ENCODE peak calls at places on chromosome 1, in six cellular contexts. X, U, G, I, D and Z are unnamed samples.

GRCh38 chr1:81391100-81391828 is 409.5 kb upstream of the ADGRL2 start:
- DNase-seq in G (peak; percentile 40), D (no peak), I (no peak), U (no peak), X (no peak), Z (no peak)

GRCh38 chr1:19006000-19006399 is 49.5 kb upstream of the IFFO2 start:
- DNase-seq in I (peak; percentile 7), D (no peak), U (no peak), X (no peak), G (no peak), Z (no peak)

GRCh38 chr1:165632491-165632890 is 1.5 kb downstream of the MGST3 start:
- DNase-seq in X (no peak), U (peak; percentile 46), I (no peak), G (no peak), D (no peak), Z (peak; percentile 28)

GRCh38 chr1:1081311-1082238 is 7.5 kb upstream of the RNF223 start:
- DNase-seq in U (no peak), D (peak; percentile 21), X (no peak), G (peak; percentile 3), I (no peak), Z (no peak)

GRCh38 chr1:198848206-198848605 is 209.4 kb downstream of the PTPRC start:
- DNase-seq in X (no peak), I (no peak), U (no peak), G (no peak), D (no peak), Z (no peak)

GRCh38 chr1:15427280-15427666 is 11.0 kb upstream of the CTRC start:
- DNase-seq in G (no peak), U (no peak), X (no peak), D (no peak), I (no peak), Z (no peak)

GRCh38 chr1:35727434-35727825 is 8.7 kb upstream of the C1orf216 start:
- DNase-seq in G (no peak), U (no peak), D (no peak), X (no peak), I (no peak), Z (no peak)

GRCh38 chr1:222629921-222630535 is 12.1 kb downstream of the MIA3 start:
- DNase-seq in D (no peak), G (no peak), U (no peak), I (no peak), X (no peak), Z (peak; percentile 66)

GRCh38 chr1:2876846-2877245 is 75.4 kb upstream of the TTC34 start:
- DNase-seq in X (no peak), I (no peak), U (no peak), D (no peak), G (no peak), Z (no peak)

GRCh38 chr1:167522246-167522645 is 3.9 kb upstream of the CD247 start:
- DNase-seq in U (no peak), X (peak; percentile 25), G (no peak), I (no peak), D (no peak), Z (no peak)

GRCh38 chr1:33348194-33348593 is 27.3 kb upstream of the A3GALT2 start:
- DNase-seq in G (no peak), D (no peak), U (peak; percentile 28), X (peak; percentile 28), I (no peak), Z (peak; percentile 66)

DNA sequence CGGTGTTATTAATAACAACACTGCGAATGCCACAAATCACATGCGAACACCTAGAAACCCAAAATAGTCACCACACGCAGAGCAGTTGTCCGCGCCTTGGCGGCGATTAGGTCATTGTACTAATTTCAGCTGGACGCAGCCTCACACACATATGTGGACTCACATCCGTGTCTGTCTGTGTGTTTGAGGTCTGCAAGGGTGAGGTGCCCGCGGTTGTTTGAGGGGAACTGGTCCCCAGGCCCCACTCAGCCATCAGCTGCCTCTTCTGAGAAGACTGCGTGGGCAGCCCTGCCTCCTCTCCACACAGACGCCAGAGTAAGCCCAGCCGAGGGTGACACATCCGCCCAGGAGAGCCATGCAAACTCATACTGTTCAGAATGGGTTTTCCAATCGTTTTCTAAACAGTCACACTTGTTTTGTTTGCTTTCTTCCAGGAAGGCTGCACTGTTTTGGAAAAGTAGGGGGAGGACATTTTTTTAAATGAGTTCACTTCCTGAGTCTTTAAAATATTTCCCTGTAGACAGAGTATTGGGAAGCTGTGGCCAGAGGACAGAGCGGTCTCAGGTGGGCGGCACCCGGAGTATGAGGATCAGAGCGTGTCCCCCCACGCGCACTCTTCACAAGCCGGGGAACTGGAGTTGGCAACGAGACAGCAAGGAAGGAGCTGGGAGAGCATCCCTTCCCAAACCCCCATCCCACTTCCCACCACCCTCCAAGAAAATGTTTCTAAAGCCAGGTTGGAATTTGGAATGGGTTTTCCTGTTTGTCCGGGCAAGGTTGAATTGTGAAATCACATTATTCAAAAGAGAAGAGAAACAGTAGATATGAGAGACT is 53.3 kb downstream of the TOMM20 start:
- DNase-seq in I (no peak), U (no peak), G (peak; percentile 49), D (no peak), X (peak; percentile 91), Z (peak; percentile 98)
- TF ChIP-seq EZH2phosphoT487 in I (no peak), U (no peak), G (no peak), D (no peak), X (no peak), Z (no peak)

DNA sequence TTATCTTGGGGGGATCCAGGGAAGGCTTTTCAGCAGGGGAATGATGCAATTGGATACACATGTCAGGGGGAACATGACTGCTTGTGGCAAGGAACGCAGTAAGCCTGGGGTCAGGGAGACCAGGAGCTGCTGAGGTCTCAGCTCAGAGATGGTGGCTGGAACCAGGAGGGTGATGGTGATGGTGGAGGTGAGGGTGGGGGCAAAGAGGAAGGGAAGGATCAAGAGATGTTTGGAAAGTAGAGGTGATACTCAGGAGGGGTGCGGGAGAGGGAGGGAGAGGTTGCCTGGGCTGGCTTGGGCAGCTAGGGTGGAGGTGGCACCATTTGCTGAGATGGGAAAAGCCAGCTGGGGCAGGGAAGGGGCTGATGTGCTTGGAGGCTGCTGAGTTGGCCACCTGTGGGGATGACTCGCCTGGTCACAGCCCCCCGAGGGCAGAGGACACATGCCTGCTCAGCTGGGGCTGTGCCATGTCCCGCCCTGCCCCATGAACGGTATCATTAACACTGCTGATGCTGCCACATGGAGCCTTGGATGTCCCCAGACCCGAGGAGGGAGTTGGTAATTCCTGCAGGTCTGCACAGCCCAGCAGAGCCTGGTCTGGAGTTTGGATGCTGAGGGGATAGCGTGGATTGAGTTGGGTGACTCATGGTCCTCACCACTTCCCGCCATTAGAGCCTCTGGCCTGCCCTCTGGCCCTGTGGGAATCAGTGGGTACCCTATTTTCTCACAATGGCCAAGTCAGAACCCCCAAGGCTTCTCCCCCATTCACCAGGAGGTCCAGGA is 6.3 kb upstream of the PADI1 start:
- DNase-seq in G (no peak), U (no peak), I (no peak), D (no peak), X (no peak), Z (no peak)
- TF ChIP-seq EZH2phosphoT487 in G (no peak), U (no peak), I (no peak), D (no peak), X (no peak), Z (no peak)

GRCh38 chr1:102083186-102083585 is 86.5 kb upstream of the OLFM3 start:
- DNase-seq in X (no peak), D (no peak), U (no peak), I (no peak), G (no peak), Z (no peak)

GRCh38 chr1:102089791-102090190 is 93.1 kb upstream of the OLFM3 start:
- DNase-seq in I (no peak), U (no peak), G (no peak), X (no peak), D (no peak), Z (no peak)

GRCh38 chr1:102084771-102085535 is 88.2 kb upstream of the OLFM3 start:
- DNase-seq in D (no peak), X (no peak), G (no peak), I (no peak), U (no peak), Z (no peak)

DNA sequence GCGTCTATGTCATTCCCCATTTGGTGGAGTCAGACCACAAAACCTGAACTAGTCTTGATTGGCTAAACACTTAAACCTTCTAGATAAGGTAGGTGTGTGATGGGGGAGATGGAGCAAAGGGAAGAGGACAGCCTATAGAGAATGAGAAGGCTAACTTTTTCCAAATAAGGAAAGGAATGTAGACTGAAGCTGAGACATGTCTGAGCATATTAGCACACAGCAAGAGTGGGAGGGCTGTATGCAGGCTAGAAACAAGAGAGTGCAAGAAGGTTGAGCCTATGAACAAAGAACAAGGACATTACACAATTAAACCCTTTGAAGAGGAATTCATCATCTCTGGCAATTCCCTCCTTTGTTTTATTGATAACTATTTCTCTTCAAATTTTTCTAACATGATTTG is 89.2 kb upstream of the OLFM3 start:
- DNase-seq in U (peak; percentile 50), G (no peak), X (no peak), D (no peak), I (no peak), Z (no peak)
- TF ChIP-seq EZH2phosphoT487 in U (no peak), G (no peak), X (no peak), D (no peak), I (no peak), Z (no peak)

GRCh38 chr1:172851077-172851476 is 192.2 kb downstream of the FASLG start:
- DNase-seq in G (no peak), X (no peak), U (peak; percentile 10), I (no peak), D (peak; percentile 7), Z (no peak)

GRCh38 chr1:172843444-172843843 is 184.5 kb downstream of the FASLG start:
- DNase-seq in I (no peak), G (no peak), X (no peak), U (no peak), D (no peak), Z (no peak)

GRCh38 chr1:172849653-172850052 is 190.8 kb downstream of the FASLG start:
- DNase-seq in G (no peak), U (no peak), D (no peak), X (no peak), I (no peak), Z (no peak)

GRCh38 chr1:172845865-172846264 is 187.0 kb downstream of the FASLG start:
- DNase-seq in D (no peak), G (no peak), X (no peak), I (no peak), U (no peak), Z (no peak)

GRCh38 chr1:172845371-172845770 is 186.5 kb downstream of the FASLG start:
- DNase-seq in I (no peak), G (peak; percentile 11), U (no peak), D (no peak), X (no peak), Z (peak; percentile 45)
- TF ChIP-seq EZH2phosphoT487 in I (no peak), G (no peak), U (no peak), D (no peak), X (no peak), Z (no peak)

GRCh38 chr1:147820898-147821297 is 60.5 kb upstream of the GJA5 start:
- DNase-seq in D (no peak), X (no peak), U (no peak), I (no peak), G (no peak), Z (no peak)
- TF ChIP-seq EZH2phosphoT487 in D (no peak), X (no peak), U (no peak), I (no peak), G (no peak), Z (no peak)

GRCh38 chr1:195738971-195739650 is 869.1 kb downstream of the KCNT2 start:
- DNase-seq in X (peak; percentile 14), I (no peak), D (no peak), U (no peak), G (no peak), Z (peak; percentile 62)
- TF ChIP-seq EZH2phosphoT487 in X (no peak), I (no peak), D (no peak), U (no peak), G (no peak), Z (no peak)

GRCh38 chr1:234944439-234945369 is 183.9 kb downstream of the TOMM20 start:
- DNase-seq in D (no peak), I (no peak), G (no peak), U (no peak), X (no peak), Z (no peak)
- TF ChIP-seq EZH2phosphoT487 in D (no peak), I (no peak), G (no peak), U (no peak), X (no peak), Z (no peak)